ENCODE peak calls at places on chromosome 4, in four cellular contexts. One of them, this sample, is unnamed.

GRCh38 chr4:1670279-1670678 is 13.8 kb downstream of the FAM53A start:
- DNase-seq in cardiac muscle cell: no peak
- DNase-seq in bronchial epithelial cell: no peak
- DNase-seq in fibroblast of pulmonary artery: no peak
- DNase-seq in this sample: no peak

GRCh38 chr4:155569960-155570515 is 96.6 kb upstream of the GUCY1A1 start:
- DNase-seq in bronchial epithelial cell: no peak
- DNase-seq in fibroblast of pulmonary artery: peak; percentile 48
- DNase-seq in cardiac muscle cell: peak; percentile 73
- DNase-seq in this sample: no peak

GRCh38 chr4:120927758-120928409 is 5.4 kb upstream of the PRDM5 start:
- DNase-seq in fibroblast of pulmonary artery: no peak
- DNase-seq in bronchial epithelial cell: no peak
- DNase-seq in cardiac muscle cell: no peak
- DNase-seq in this sample: no peak

GRCh38 chr4:173332021-173332487 is 2.1 kb downstream of the HMGB2 start:
- DNase-seq in fibroblast of pulmonary artery: peak; percentile 40
- DNase-seq in cardiac muscle cell: peak; percentile 39
- DNase-seq in bronchial epithelial cell: peak; percentile 25
- DNase-seq in this sample: no peak

GRCh38 chr4:109303141-109303499 is 662 bp upstream of the COL25A1 start:
- DNase-seq in cardiac muscle cell: peak; percentile 45
- DNase-seq in bronchial epithelial cell: peak; percentile 32
- DNase-seq in fibroblast of pulmonary artery: peak; percentile 20
- DNase-seq in this sample: no peak

GRCh38 chr4:155552180-155552579 is 114.5 kb upstream of the GUCY1A1 start:
- DNase-seq in cardiac muscle cell: no peak
- DNase-seq in bronchial epithelial cell: peak; percentile 43
- DNase-seq in fibroblast of pulmonary artery: no peak
- DNase-seq in this sample: no peak

GRCh38 chr4:175469519-175469918 is 342.5 kb downstream of the GPM6A start:
- DNase-seq in bronchial epithelial cell: peak; percentile 27
- DNase-seq in fibroblast of pulmonary artery: peak; percentile 7
- DNase-seq in cardiac muscle cell: no peak
- DNase-seq in this sample: no peak

GRCh38 chr4:688695-689497 is at the start of gene SLC49A3:
- DNase-seq in fibroblast of pulmonary artery: no peak
- DNase-seq in cardiac muscle cell: peak; percentile 30
- DNase-seq in bronchial epithelial cell: no peak
- DNase-seq in this sample: no peak

GRCh38 chr4:53963336-53963735 is 101.1 kb downstream of the CHIC2 start:
- DNase-seq in bronchial epithelial cell: no peak
- DNase-seq in fibroblast of pulmonary artery: no peak
- DNase-seq in cardiac muscle cell: no peak
- DNase-seq in this sample: no peak

GRCh38 chr4:40325406-40326019 is 9.6 kb upstream of the CHRNA9 start:
- DNase-seq in cardiac muscle cell: peak; percentile 80
- DNase-seq in bronchial epithelial cell: peak; percentile 68
- DNase-seq in fibroblast of pulmonary artery: peak; percentile 83
- DNase-seq in this sample: peak; percentile 40

GRCh38 chr4:184728858-184729257 is 5.0 kb downstream of the CENPU start:
- DNase-seq in fibroblast of pulmonary artery: peak; percentile 88
- DNase-seq in cardiac muscle cell: peak; percentile 75
- DNase-seq in bronchial epithelial cell: peak; percentile 88
- DNase-seq in this sample: no peak

GRCh38 chr4:15396157-15396800 is 31.6 kb upstream of the C1QTNF7 start:
- DNase-seq in bronchial epithelial cell: peak; percentile 55
- DNase-seq in fibroblast of pulmonary artery: peak; percentile 65
- DNase-seq in cardiac muscle cell: peak; percentile 67
- DNase-seq in this sample: peak; percentile 70

GRCh38 chr4:45897934-45898585 is 225.8 kb downstream of the GABRG1 start:
- DNase-seq in fibroblast of pulmonary artery: no peak
- DNase-seq in cardiac muscle cell: no peak
- DNase-seq in bronchial epithelial cell: no peak
- DNase-seq in this sample: no peak

GRCh38 chr4:3683744-3684421 is 82.3 kb upstream of the ADRA2C start:
- DNase-seq in bronchial epithelial cell: no peak
- DNase-seq in cardiac muscle cell: no peak
- DNase-seq in fibroblast of pulmonary artery: no peak
- DNase-seq in this sample: no peak

GRCh38 chr4:36088542-36088941 is 155.8 kb downstream of the ARAP2 start:
- DNase-seq in fibroblast of pulmonary artery: no peak
- DNase-seq in bronchial epithelial cell: no peak
- DNase-seq in cardiac muscle cell: no peak
- DNase-seq in this sample: no peak

GRCh38 chr4:116099596-116099995 is 985.8 kb downstream of the TRAM1L1 start:
- DNase-seq in fibroblast of pulmonary artery: no peak
- DNase-seq in cardiac muscle cell: no peak
- DNase-seq in bronchial epithelial cell: peak; percentile 44
- DNase-seq in this sample: no peak

GRCh38 chr4:108502366-108502765 is 118.0 kb upstream of the RPL34 start:
- DNase-seq in fibroblast of pulmonary artery: no peak
- DNase-seq in bronchial epithelial cell: peak; percentile 26
- DNase-seq in cardiac muscle cell: no peak
- DNase-seq in this sample: no peak

GRCh38 chr4:182486895-182487294 is 243.7 kb downstream of the TENM3 start:
- DNase-seq in fibroblast of pulmonary artery: no peak
- DNase-seq in bronchial epithelial cell: no peak
- DNase-seq in cardiac muscle cell: no peak
- DNase-seq in this sample: no peak

GRCh38 chr4:27084685-27085356 is 224.2 kb downstream of the STIM2 start:
- DNase-seq in fibroblast of pulmonary artery: peak; percentile 14
- DNase-seq in cardiac muscle cell: peak; percentile 21
- DNase-seq in bronchial epithelial cell: peak; percentile 15
- DNase-seq in this sample: peak; percentile 23
- H3K4me3 ChIP-seq in fibroblast of pulmonary artery: peak overlapping the region; percentile 46
- H3K4me3 ChIP-seq in cardiac muscle cell: peak overlapping the region; percentile 46
- H3K4me3 ChIP-seq in bronchial epithelial cell: no peak overlapping the region
- H3K4me3 ChIP-seq in this sample: peak overlapping the region; percentile 16

DNA sequence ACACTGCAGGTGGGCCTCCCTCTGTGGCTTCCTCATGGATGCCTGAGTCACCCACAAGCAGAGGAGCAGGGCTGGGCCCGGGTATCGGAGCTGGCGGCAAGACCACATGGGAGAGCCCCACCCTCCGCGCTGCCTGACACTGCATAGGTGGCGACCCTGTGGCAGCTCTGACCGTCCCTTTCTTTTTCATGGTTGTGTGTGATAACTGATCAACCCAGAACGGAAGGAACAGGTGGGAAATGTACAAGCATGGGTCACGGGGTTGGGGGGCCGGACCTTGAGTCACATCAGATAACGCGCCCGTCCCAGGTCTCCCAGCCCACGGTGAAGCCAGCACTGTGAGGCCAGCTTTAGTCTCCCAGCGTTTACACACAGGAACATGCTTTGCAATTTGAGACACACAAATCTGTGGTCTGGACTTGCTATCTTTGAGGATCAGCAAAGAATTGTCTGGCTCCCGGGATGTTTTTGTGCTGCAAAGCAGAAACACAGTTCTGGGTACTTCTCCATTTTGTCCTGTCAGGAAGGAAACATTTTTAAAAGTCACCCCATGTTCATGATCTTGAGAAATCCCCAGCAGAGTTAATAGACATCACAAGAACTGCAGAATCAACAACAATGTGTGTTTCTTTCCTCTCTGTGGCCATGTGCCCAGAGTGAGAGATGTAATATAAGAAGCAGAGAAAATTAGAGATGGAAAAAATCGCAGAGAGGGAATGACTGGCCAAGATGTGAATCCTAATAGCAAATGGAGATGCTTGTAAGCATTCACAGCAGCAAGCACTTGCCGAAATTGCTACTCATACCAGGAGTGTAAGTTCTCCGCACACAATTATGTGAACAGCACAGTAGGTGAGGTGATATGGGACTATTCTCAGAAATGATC is 70.1 kb upstream of the CBR4 start:
- DNase-seq in cardiac muscle cell: peak; percentile 88
- DNase-seq in fibroblast of pulmonary artery: peak; percentile 88
- DNase-seq in bronchial epithelial cell: peak; percentile 35
- DNase-seq in this sample: peak; percentile 75
- H3K4me3 ChIP-seq in cardiac muscle cell: no peak overlapping the region
- H3K4me3 ChIP-seq in fibroblast of pulmonary artery: peak overlapping the region; percentile 32
- H3K4me3 ChIP-seq in bronchial epithelial cell: no peak overlapping the region
- H3K4me3 ChIP-seq in this sample: no peak overlapping the region

GRCh38 chr4:104591505-104591904 is 96.8 kb upstream of the CXXC4 start:
- DNase-seq in fibroblast of pulmonary artery: peak; percentile 6
- DNase-seq in bronchial epithelial cell: no peak
- DNase-seq in cardiac muscle cell: peak; percentile 44
- DNase-seq in this sample: no peak

GRCh38 chr4:104596189-104596588 is 101.5 kb upstream of the CXXC4 start:
- DNase-seq in fibroblast of pulmonary artery: no peak
- DNase-seq in bronchial epithelial cell: no peak
- DNase-seq in cardiac muscle cell: no peak
- DNase-seq in this sample: no peak

GRCh38 chr4:104589264-104589868 is 94.7 kb upstream of the CXXC4 start:
- DNase-seq in cardiac muscle cell: peak; percentile 46
- DNase-seq in bronchial epithelial cell: no peak
- DNase-seq in fibroblast of pulmonary artery: peak; percentile 37
- DNase-seq in this sample: no peak

DNA sequence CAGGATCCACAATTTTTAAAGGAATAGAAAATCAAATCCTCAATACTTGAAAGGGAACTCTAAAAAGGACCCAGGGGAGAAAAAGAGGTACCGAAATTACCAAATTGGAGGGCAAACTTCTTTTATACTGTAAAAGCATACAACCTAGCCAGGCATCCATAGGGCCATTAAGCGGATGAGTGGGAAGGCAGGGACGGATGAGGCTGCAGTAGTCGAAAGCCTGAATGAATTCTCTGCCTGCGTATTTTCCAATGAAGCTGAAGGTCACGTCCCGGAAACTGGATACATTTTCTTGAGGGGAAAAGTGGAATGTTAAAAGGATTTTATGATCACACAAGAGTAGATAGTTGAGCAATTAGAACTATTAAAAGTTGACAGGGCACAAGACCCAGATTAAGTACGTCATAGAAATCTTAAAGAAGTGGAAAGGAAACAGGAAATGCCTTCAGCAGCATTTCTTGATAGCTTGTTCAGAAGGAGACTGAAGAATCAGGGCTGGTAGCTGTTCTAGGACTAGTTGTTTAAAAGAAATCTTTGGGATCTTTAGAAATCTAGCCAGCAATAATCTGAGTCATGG is 98.3 kb upstream of the CXXC4 start:
- DNase-seq in cardiac muscle cell: peak; percentile 90
- DNase-seq in bronchial epithelial cell: no peak
- DNase-seq in fibroblast of pulmonary artery: peak; percentile 81
- DNase-seq in this sample: no peak
- H3K4me3 ChIP-seq in cardiac muscle cell: no peak overlapping the region
- H3K4me3 ChIP-seq in bronchial epithelial cell: no peak overlapping the region
- H3K4me3 ChIP-seq in fibroblast of pulmonary artery: no peak overlapping the region
- H3K4me3 ChIP-seq in this sample: no peak overlapping the region

DNA sequence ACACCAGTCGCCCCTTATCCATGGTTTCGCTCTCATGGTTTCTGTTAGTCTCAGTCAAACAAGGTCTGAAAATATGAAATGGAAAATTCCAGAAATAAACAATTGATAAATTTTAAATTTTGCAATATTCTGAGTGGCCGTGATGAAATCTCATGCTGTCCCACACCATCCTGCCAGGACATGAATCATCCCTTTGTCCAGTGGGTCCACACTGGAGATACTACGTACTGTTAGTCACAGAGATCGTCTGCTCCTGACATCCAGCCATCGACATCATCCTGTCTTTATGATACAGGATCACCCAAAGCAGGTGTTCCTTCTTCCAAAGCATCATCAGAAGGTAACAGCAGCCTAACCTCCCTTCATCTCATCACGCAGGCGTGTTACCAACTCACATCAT is 76.5 kb upstream of the MSX1 start:
- DNase-seq in cardiac muscle cell: peak; percentile 18
- DNase-seq in bronchial epithelial cell: no peak
- DNase-seq in fibroblast of pulmonary artery: peak; percentile 35
- DNase-seq in this sample: no peak
- H3K4me3 ChIP-seq in cardiac muscle cell: no peak overlapping the region
- H3K4me3 ChIP-seq in bronchial epithelial cell: no peak overlapping the region
- H3K4me3 ChIP-seq in fibroblast of pulmonary artery: no peak overlapping the region
- H3K4me3 ChIP-seq in this sample: no peak overlapping the region

GRCh38 chr4:88991746-88992145 is 65.2 kb downstream of the FAM13A start:
- DNase-seq in fibroblast of pulmonary artery: peak; percentile 16
- DNase-seq in cardiac muscle cell: no peak
- DNase-seq in bronchial epithelial cell: peak; percentile 88
- DNase-seq in this sample: no peak
- H3K4me3 ChIP-seq in fibroblast of pulmonary artery: no peak overlapping the region
- H3K4me3 ChIP-seq in cardiac muscle cell: no peak overlapping the region
- H3K4me3 ChIP-seq in bronchial epithelial cell: no peak overlapping the region
- H3K4me3 ChIP-seq in this sample: no peak overlapping the region